ENCODE peak calls at places on chromosomes 1 and 21, in four cellular contexts. R, C, W and Q are unnamed samples.

GRCh38 chr1:186806477-186806876 is 22.3 kb upstream of the PLA2G4A start:
- DNase-seq in R (peak; percentile 5), C (no peak), W (no peak), Q (no peak)

GRCh38 chr1:235138821-235139220 is 10.2 kb upstream of the TOMM20 start:
- DNase-seq in R (no peak), C (no peak), W (no peak), Q (no peak)

GRCh38 chr1:48200166-48200900 is 22.2 kb upstream of the SLC5A9 start:
- DNase-seq in R (no peak), C (no peak), W (no peak), Q (no peak)

GRCh38 chr1:9589144-9589718 is 520 bp downstream of the TMEM201 start:
- DNase-seq in R (no peak), C (no peak), W (no peak), Q (no peak)

GRCh38 chr1:204308023-204308628 is 51.6 kb downstream of the PLEKHA6 start:
- DNase-seq in R (no peak), C (no peak), W (no peak), Q (no peak)

GRCh38 chr21:44300262-44300959 is 558 bp downstream of the PFKL start:
- DNase-seq in R (peak; percentile 29), C (no peak), W (no peak), Q (peak; percentile 89)

GRCh38 chr21:30839304-30839703 is 9.7 kb upstream of the KRTAP7-1 start:
- DNase-seq in R (peak; percentile 2), C (peak; percentile 29), W (no peak), Q (peak; percentile 25)

GRCh38 chr1:41378222-41378621 is 17.0 kb downstream of the FOXO6 start:
- DNase-seq in R (no peak), C (no peak), W (no peak), Q (no peak)

GRCh38 chr1:182197555-182197954 is 136.0 kb upstream of the ZNF648 start:
- DNase-seq in R (no peak), C (no peak), W (no peak), Q (no peak)

GRCh38 chr1:206932271-206932670 is 10.5 kb upstream of the FCMR start:
- DNase-seq in R (no peak), C (no peak), W (no peak), Q (no peak)

GRCh38 chr1:206929509-206929908 is 7.8 kb upstream of the FCMR start:
- DNase-seq in R (no peak), C (no peak), W (no peak), Q (no peak)

GRCh38 chr1:206931709-206932108 is 10.0 kb upstream of the FCMR start:
- DNase-seq in R (no peak), C (no peak), W (no peak), Q (no peak)

GRCh38 chr1:206933333-206933945 is 11.7 kb upstream of the FCMR start:
- DNase-seq in R (no peak), C (no peak), W (no peak), Q (peak; percentile 58)

GRCh38 chr1:206930210-206930798 is 8.6 kb upstream of the FCMR start:
- DNase-seq in R (no peak), C (no peak), W (peak; percentile 96), Q (no peak)
- TF ChIP-seq POLR2AphosphoS5 in R (no peak), C (no peak), W (peak; percentile 84), Q (no peak)

GRCh38 chr21:27033467-27033866 is 66.6 kb upstream of the ADAMTS5 start:
- DNase-seq in R (no peak), C (no peak), W (no peak), Q (no peak)

GRCh38 chr21:27040738-27041137 is 73.8 kb upstream of the ADAMTS5 start:
- DNase-seq in R (no peak), C (no peak), W (no peak), Q (no peak)

GRCh38 chr21:27034796-27035195 is 67.9 kb upstream of the ADAMTS5 start:
- DNase-seq in R (no peak), C (no peak), W (no peak), Q (no peak)

GRCh38 chr21:27036736-27037301 is 69.9 kb upstream of the ADAMTS5 start:
- DNase-seq in R (no peak), C (no peak), W (no peak), Q (no peak)

DNA sequence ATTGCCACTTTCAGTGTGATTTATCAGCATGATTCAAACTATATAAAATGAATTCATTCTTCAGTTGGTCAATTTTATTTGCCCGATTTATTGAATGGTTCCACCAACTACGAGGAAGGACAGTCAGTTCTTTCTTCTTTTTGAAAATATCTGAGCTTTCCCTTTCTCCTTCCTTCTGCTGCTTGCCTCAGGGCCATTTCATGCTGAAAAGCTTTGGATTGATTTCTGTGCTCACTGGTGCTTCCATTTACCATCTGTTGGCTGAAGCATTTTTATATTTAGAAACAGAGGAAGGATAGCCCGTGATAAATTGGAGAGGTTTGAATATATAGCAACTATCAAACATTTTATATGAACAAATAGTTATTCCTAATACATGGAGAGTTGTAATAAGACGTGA is 68.9 kb upstream of the ADAMTS5 start:
- DNase-seq in R (no peak), C (no peak), W (no peak), Q (no peak)
- TF ChIP-seq TCF12 in R (no peak), C (no peak), W (no peak), Q (no peak)

DNA sequence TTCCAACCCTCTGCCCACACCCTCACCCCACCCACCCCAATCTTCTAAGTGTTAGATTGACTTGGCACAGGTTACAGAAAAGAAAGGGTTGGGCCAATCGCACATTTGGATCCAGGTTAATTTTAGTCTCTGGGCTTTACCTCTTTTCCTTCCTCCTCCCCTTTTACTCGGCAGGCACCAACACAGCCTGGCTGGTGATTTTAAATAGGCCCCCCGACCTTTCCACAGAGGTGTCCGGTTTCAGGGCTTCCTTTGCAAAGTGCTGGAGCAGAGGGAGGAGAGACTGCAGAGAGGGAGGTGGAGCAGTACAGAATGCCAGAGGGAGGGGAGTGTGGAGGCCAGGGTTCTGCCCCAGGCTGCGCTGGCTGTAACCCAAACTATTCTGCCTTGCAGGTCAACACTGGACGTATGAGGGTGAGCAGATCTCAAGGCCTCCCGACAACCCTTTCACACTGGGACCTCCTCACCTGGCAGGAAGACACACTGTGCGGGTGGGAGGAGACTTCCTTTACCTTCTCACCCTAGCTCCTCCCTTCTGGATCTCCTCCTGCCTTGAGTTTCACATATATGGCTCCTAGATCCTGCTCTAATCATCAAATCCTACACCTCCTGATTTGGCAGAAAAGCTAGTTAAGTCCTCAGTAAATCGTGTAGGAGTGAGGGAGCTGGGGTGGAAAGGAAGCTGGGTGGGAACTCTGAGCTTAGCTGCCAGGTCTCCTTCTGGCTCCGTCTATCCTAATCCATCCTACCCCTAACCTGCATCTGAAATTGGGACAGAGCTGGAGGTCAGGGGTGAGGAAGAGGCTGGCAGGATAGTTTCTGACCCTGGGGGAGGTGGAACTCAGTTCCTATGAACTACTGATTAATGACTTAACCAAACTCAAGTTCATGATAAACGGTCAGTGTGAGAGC is 2.4 kb downstream of the CA14 start:
- DNase-seq in R (peak; percentile 79), C (no peak), W (no peak), Q (peak; percentile 21)
- TF ChIP-seq GABPA in R (no peak), C (no peak), W (no peak), Q (no peak)

DNA sequence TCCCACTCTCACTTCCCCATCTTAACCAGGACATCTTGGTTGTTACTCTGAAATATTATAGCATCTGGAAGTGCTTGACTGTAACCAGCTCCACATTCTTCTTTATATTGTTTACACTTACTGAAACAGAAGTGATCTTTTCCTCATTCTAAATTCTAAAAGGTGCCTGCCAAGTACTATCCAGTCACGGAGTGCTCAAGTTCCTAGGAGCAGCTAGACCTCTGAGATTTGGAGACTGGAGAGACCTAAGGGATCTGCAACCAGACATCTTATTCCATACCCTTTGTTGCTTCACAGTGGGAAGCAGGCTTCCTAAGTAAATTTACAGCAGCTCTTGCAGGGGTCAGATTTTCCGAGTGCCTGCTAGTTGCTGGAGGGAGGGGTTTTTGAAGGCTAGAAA is 150.5 kb downstream of the MAST2 start:
- DNase-seq in R (no peak), C (no peak), W (no peak), Q (no peak)
- TF ChIP-seq POLR2AphosphoS5 in R (no peak), C (no peak), W (no peak), Q (no peak)

GRCh38 chr1:54975709-54976108 is 4.7 kb upstream of the TMEM61 start:
- DNase-seq in R (no peak), C (no peak), W (no peak), Q (no peak)
- TF ChIP-seq TCF12 in R (no peak), C (no peak), W (no peak), Q (no peak)

GRCh38 chr1:24707659-24708058 is 37.6 kb upstream of the CLIC4 start:
- DNase-seq in R (no peak), C (no peak), W (no peak), Q (no peak)
- TF ChIP-seq GABPA in R (no peak), C (no peak), W (no peak), Q (no peak)

GRCh38 chr1:168923521-168924136 is 182.9 kb upstream of the ATP1B1 start:
- DNase-seq in R (peak; percentile 39), C (no peak), W (no peak), Q (no peak)

GRCh38 chr1:168921514-168922106 is 184.9 kb upstream of the ATP1B1 start:
- DNase-seq in R (no peak), C (no peak), W (peak; percentile 25), Q (no peak)

GRCh38 chr1:168918860-168919741 is 187.4 kb upstream of the ATP1B1 start:
- DNase-seq in R (peak; percentile 44), C (peak; percentile 13), W (no peak), Q (no peak)

GRCh38 chr1:168917796-168918195 is 188.7 kb upstream of the ATP1B1 start:
- DNase-seq in R (no peak), C (no peak), W (no peak), Q (no peak)

GRCh38 chr1:168920456-168921094 is 185.9 kb upstream of the ATP1B1 start:
- DNase-seq in R (peak; percentile 70), C (no peak), W (no peak), Q (no peak)
- TF ChIP-seq POLR2AphosphoS5 in R (no peak), C (no peak), W (no peak), Q (no peak)

DNA sequence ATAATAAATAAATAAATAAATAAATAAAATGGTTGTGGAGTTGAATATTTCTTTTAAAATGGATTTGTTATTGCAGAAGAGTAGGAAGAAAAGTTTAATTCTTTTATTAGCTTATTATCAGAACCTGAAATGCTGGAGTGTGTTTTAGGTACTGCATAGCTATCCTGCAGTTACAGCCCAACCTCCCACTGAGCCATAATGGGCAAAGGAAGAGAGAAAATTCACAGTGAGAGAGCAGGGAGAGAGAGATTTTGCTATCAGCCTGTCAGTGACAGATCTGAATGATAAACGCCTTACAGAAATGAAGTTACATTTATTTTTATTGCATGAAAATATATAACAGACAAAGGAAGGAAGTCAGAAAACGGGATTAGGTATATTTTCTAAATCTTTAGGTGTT is 425.2 kb downstream of the USP25 start:
- DNase-seq in R (no peak), C (no peak), W (no peak), Q (no peak)
- TF ChIP-seq TCF12 in R (no peak), C (no peak), W (no peak), Q (no peak)